ENCODE peak calls at places on chromosomes 12 and 14, in six cellular contexts. T is T-helper 17 cell; D is activated CD4-positive, alpha-beta T cell treated with anti-CD3 and anti-CD28 coated beads, Interleukin-2, amount 10 ng/mL, durations not matched to agents 24 days and 14 days; B is hepatocyte; Q is stimulated activated CD4-positive, alpha-beta T cell treated with anti-CD3 and anti-CD28 coated beads, Interleukin-1b, Interleukin-23, amount 100 ng/mL, for 24 hours; C is uterus. K is an unnamed sample.

GRCh38 chr12:19208456-19208855 is 78.9 kb downstream of the PLEKHA5 start:
- DNase-seq in T (no peak), D (no peak), B (no peak), Q (no peak), C (no peak), K (no peak)

GRCh38 chr12:11500222-11500860 is 105.0 kb upstream of the PRB2 start:
- DNase-seq in T (peak; percentile 65), D (peak; percentile 95), B (peak; percentile 95), Q (peak; percentile 66), C (peak; percentile 47), K (no peak)

GRCh38 chr12:73598626-73599025 is 939.0 kb upstream of the ATXN7L3B start:
- DNase-seq in T (no peak), D (no peak), B (no peak), Q (no peak), C (no peak), K (no peak)

GRCh38 chr12:119556830-119557229 is 36.7 kb upstream of the TMEM233 start:
- DNase-seq in T (no peak), D (no peak), B (no peak), Q (no peak), C (no peak), K (no peak)

GRCh38 chr12:99984271-99985128 is at the start of gene ANKS1B:
- DNase-seq in T (no peak), D (peak; percentile 70), B (peak; percentile 72), Q (no peak), C (peak; percentile 23), K (no peak)

GRCh38 chr12:94767971-94768370 is 117.6 kb upstream of the TMCC3 start:
- DNase-seq in T (no peak), D (no peak), B (no peak), Q (no peak), C (no peak), K (no peak)

GRCh38 chr12:79407671-79408622 is 282.8 kb downstream of the PAWR start:
- DNase-seq in T (no peak), D (peak; percentile 55), B (peak; percentile 77), Q (no peak), C (peak; percentile 61), K (no peak)

GRCh38 chr12:92408072-92408900 is 262.6 kb upstream of the BTG1 start:
- DNase-seq in T (no peak), D (peak; percentile 86), B (peak; percentile 15), Q (peak; percentile 25), C (no peak), K (no peak)

GRCh38 chr14:24398943-24399801 is at the start of gene NYNRIN:
- DNase-seq in T (peak; percentile 28), D (peak; percentile 78), B (peak; percentile 79), Q (no peak), C (peak; percentile 62), K (no peak)

K was measured in epithelial cell of prostate.